ENCODE peak calls at places on chromosomes 4 and X, in four cellular contexts. One of them, this sample, is unnamed.

GRCh38 chr4:9800878-9801277 is 19.4 kb downstream of the DRD5 start:
- DNase-seq in BJ: no peak
- DNase-seq in GM13977: no peak
- DNase-seq in kidney: no peak
- DNase-seq in this sample: no peak

GRCh38 chrX:124033821-124034220 is 72.3 kb downstream of the STAG2 start:
- DNase-seq in BJ: no peak
- DNase-seq in GM13977: no peak
- DNase-seq in kidney: no peak
- DNase-seq in this sample: peak; percentile 3

GRCh38 chr4:139469869-139470268 is 15.9 kb downstream of the RAB33B start:
- DNase-seq in BJ: no peak
- DNase-seq in GM13977: no peak
- DNase-seq in kidney: no peak
- DNase-seq in this sample: no peak

GRCh38 chr4:39502034-39502658 is 25.1 kb downstream of the UGDH start:
- DNase-seq in BJ: peak; percentile 63
- DNase-seq in GM13977: no peak
- DNase-seq in kidney: no peak
- DNase-seq in this sample: no peak

GRCh38 chr4:147741190-147741788 is 9.4 kb downstream of the ARHGAP10 start:
- DNase-seq in BJ: no peak
- DNase-seq in GM13977: no peak
- DNase-seq in kidney: no peak
- DNase-seq in this sample: no peak

GRCh38 chr4:10098770-10099139 is 17.8 kb downstream of the WDR1 start:
- DNase-seq in BJ: no peak
- DNase-seq in GM13977: no peak
- DNase-seq in kidney: no peak
- DNase-seq in this sample: peak; percentile 54

GRCh38 chr4:142408003-142408441 is 438.1 kb downstream of the INPP4B start:
- DNase-seq in BJ: peak; percentile 85
- DNase-seq in GM13977: no peak
- DNase-seq in kidney: no peak
- DNase-seq in this sample: no peak

GRCh38 chr4:98996056-98996941 is 778 bp downstream of the METAP1 start:
- DNase-seq in BJ: no peak
- DNase-seq in GM13977: peak; percentile 28
- DNase-seq in kidney: no peak
- DNase-seq in this sample: peak; percentile 3

GRCh38 chrX:99172958-99173357 is 1237.1 kb downstream of the PCDH19 start:
- DNase-seq in BJ: no peak
- DNase-seq in GM13977: no peak
- DNase-seq in kidney: no peak
- DNase-seq in this sample: no peak

GRCh38 chr4:83629945-83630684 is 94.2 kb downstream of the GPAT3 start:
- DNase-seq in BJ: no peak
- DNase-seq in GM13977: no peak
- DNase-seq in kidney: no peak
- DNase-seq in this sample: peak; percentile 69

GRCh38 chr4:99131378-99131777 is 12.7 kb downstream of the ADH4 start:
- DNase-seq in BJ: no peak
- DNase-seq in GM13977: no peak
- DNase-seq in kidney: no peak
- DNase-seq in this sample: no peak

GRCh38 chr4:8192748-8193738 is 6.0 kb upstream of the SH3TC1 start:
- DNase-seq in BJ: no peak
- DNase-seq in GM13977: peak; percentile 87
- DNase-seq in kidney: no peak
- DNase-seq in this sample: no peak

GRCh38 chr4:24395937-24396336 is 188.4 kb downstream of the DHX15 start:
- DNase-seq in BJ: no peak
- DNase-seq in GM13977: no peak
- DNase-seq in kidney: no peak
- DNase-seq in this sample: no peak

GRCh38 chrX:13719192-13719856 is 15.1 kb downstream of the TRAPPC2 start:
- DNase-seq in BJ: no peak
- DNase-seq in GM13977: no peak
- DNase-seq in kidney: no peak
- DNase-seq in this sample: no peak

GRCh38 chr4:57220172-57220571 is 110.0 kb upstream of the IGFBP7 start:
- DNase-seq in BJ: no peak
- DNase-seq in GM13977: no peak
- DNase-seq in kidney: no peak
- DNase-seq in this sample: no peak

GRCh38 chrX:1894656-1895055 is 279.8 kb downstream of the ASMT start:
- DNase-seq in BJ: no peak
- DNase-seq in GM13977: no peak
- DNase-seq in kidney: no peak
- DNase-seq in this sample: no peak

GRCh38 chrX:41665676-41666075 is 23.1 kb upstream of the GPR34 start:
- DNase-seq in BJ: no peak
- DNase-seq in GM13977: no peak
- DNase-seq in kidney: no peak
- DNase-seq in this sample: no peak

GRCh38 chrX:87517571-87518141 is at the start of gene KLHL4:
- DNase-seq in BJ: no peak
- DNase-seq in GM13977: no peak
- DNase-seq in kidney: no peak
- DNase-seq in this sample: no peak

GRCh38 chrX:136121788-136122187 is 25.5 kb upstream of the FHL1 start:
- DNase-seq in BJ: no peak
- DNase-seq in GM13977: no peak
- DNase-seq in kidney: no peak
- DNase-seq in this sample: no peak

GRCh38 chr4:11625206-11625605 is 196.5 kb upstream of the HS3ST1 start:
- DNase-seq in BJ: no peak
- DNase-seq in GM13977: no peak
- DNase-seq in kidney: peak; percentile 75
- DNase-seq in this sample: no peak

GRCh38 chrX:119676949-119677653 is 15.9 kb downstream of the SEPTIN6 start:
- DNase-seq in BJ: no peak
- DNase-seq in GM13977: no peak
- DNase-seq in kidney: peak; percentile 54
- DNase-seq in this sample: no peak

GRCh38 chrX:34371740-34372139 is 239.6 kb upstream of the FAM47A start:
- DNase-seq in BJ: no peak
- DNase-seq in GM13977: no peak
- DNase-seq in kidney: no peak
- DNase-seq in this sample: no peak

GRCh38 chr4:22532117-22532516 is 16.3 kb upstream of the ADGRA3 start:
- DNase-seq in BJ: no peak
- DNase-seq in GM13977: no peak
- DNase-seq in kidney: no peak
- DNase-seq in this sample: no peak

GRCh38 chrX:110087485-110088356 is 84.8 kb downstream of the TMEM164 start:
- DNase-seq in BJ: peak; percentile 31
- DNase-seq in GM13977: no peak
- DNase-seq in kidney: no peak
- DNase-seq in this sample: peak; percentile 62

GRCh38 chr4:152689615-152690501 is 10.1 kb upstream of the TMEM154 start:
- DNase-seq in BJ: no peak
- DNase-seq in GM13977: no peak
- DNase-seq in kidney: no peak
- DNase-seq in this sample: no peak

GRCh38 chr4:76531597-76531996 is 96.6 kb downstream of the SHROOM3 start:
- DNase-seq in BJ: no peak
- DNase-seq in GM13977: no peak
- DNase-seq in kidney: no peak
- DNase-seq in this sample: no peak

GRCh38 chr4:10346023-10346422 is 111.2 kb downstream of the ZNF518B start:
- DNase-seq in BJ: peak; percentile 4
- DNase-seq in GM13977: no peak
- DNase-seq in kidney: no peak
- DNase-seq in this sample: no peak

GRCh38 chr4:155954118-155954503 is 445 bp upstream of the CTSO start:
- DNase-seq in BJ: no peak
- DNase-seq in GM13977: no peak
- DNase-seq in kidney: peak; percentile 50
- DNase-seq in this sample: no peak

GRCh38 chr4:6333301-6334202 is 63.9 kb downstream of the WFS1 start:
- DNase-seq in BJ: no peak
- DNase-seq in GM13977: peak; percentile 46
- DNase-seq in kidney: no peak
- DNase-seq in this sample: no peak

GRCh38 chr4:1777822-1778641 is 15.1 kb upstream of the FGFR3 start:
- DNase-seq in BJ: peak; percentile 25
- DNase-seq in GM13977: no peak
- DNase-seq in kidney: no peak
- DNase-seq in this sample: no peak

GRCh38 chrX:12332786-12333347 is 194.6 kb downstream of the FRMPD4 start:
- DNase-seq in BJ: no peak
- DNase-seq in GM13977: no peak
- DNase-seq in kidney: no peak
- DNase-seq in this sample: no peak

GRCh38 chrX:7233632-7234406 is 85.9 kb upstream of the PUDP start:
- DNase-seq in BJ: no peak
- DNase-seq in GM13977: no peak
- DNase-seq in kidney: no peak
- DNase-seq in this sample: no peak

GRCh38 chr4:168059251-168059650 is 33.1 kb upstream of the ANXA10 start:
- DNase-seq in BJ: no peak
- DNase-seq in GM13977: no peak
- DNase-seq in kidney: no peak
- DNase-seq in this sample: no peak

GRCh38 chr4:112170451-112170993 is 25.3 kb downstream of the FAM241A start:
- DNase-seq in BJ: peak; percentile 55
- DNase-seq in GM13977: no peak
- DNase-seq in kidney: no peak
- DNase-seq in this sample: peak; percentile 87

GRCh38 chrX:78595901-78596502 is 63.1 kb downstream of the RTL3 start:
- DNase-seq in BJ: no peak
- DNase-seq in GM13977: no peak
- DNase-seq in kidney: no peak
- DNase-seq in this sample: no peak
- TF ChIP-seq CTCF in BJ: peak; percentile 27
- TF ChIP-seq CTCF in GM13977: peak; percentile 21
- TF ChIP-seq CTCF in kidney: no peak
- TF ChIP-seq CTCF in this sample: peak; percentile 26

DNA sequence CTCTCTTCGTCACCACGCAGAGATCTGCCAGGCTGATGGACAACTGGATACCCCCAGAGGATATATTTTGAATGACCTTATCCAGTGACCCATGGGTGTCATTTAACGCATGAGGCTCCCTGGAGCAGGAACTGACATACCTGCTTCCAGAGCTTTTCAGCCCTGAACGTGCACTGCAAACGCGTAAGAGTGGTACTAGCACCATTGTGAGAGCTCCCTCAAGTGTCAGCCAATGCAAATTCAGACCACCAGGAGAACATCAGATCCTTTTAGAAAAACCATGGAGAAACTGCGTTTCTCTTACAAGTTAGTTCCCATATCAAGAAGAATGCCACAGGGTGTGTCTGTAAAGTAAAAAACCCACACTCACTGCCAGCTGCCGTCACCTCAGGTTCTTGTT is 7.3 kb downstream of the TREX2 start:
- DNase-seq in BJ: no peak
- DNase-seq in GM13977: no peak
- DNase-seq in kidney: no peak
- DNase-seq in this sample: peak; percentile 4
- TF ChIP-seq CTCF in BJ: peak; percentile 46
- TF ChIP-seq CTCF in GM13977: peak; percentile 24
- TF ChIP-seq CTCF in kidney: peak; percentile 17
- TF ChIP-seq CTCF in this sample: peak; percentile 24

GRCh38 chrX:83469551-83469950 is 38.5 kb upstream of the POU3F4 start:
- DNase-seq in BJ: no peak
- DNase-seq in GM13977: peak; percentile 31
- DNase-seq in kidney: no peak
- DNase-seq in this sample: no peak
- TF ChIP-seq CTCF in BJ: no peak
- TF ChIP-seq CTCF in GM13977: peak; percentile 60
- TF ChIP-seq CTCF in kidney: peak; percentile 28
- TF ChIP-seq CTCF in this sample: no peak

GRCh38 chr4:20318899-20319291 is 67.2 kb downstream of the SLIT2 start:
- DNase-seq in BJ: no peak
- DNase-seq in GM13977: no peak
- DNase-seq in kidney: no peak
- DNase-seq in this sample: no peak

GRCh38 chr4:20320232-20320631 is 68.5 kb downstream of the SLIT2 start:
- DNase-seq in BJ: no peak
- DNase-seq in GM13977: no peak
- DNase-seq in kidney: no peak
- DNase-seq in this sample: no peak

GRCh38 chr4:20317424-20317985 is 65.8 kb downstream of the SLIT2 start:
- DNase-seq in BJ: no peak
- DNase-seq in GM13977: no peak
- DNase-seq in kidney: no peak
- DNase-seq in this sample: no peak

GRCh38 chr4:20318011-20318898 is 66.5 kb downstream of the SLIT2 start:
- DNase-seq in BJ: no peak
- DNase-seq in GM13977: no peak
- DNase-seq in kidney: no peak
- DNase-seq in this sample: no peak

GRCh38 chr4:20319785-20320184 is 68.1 kb downstream of the SLIT2 start:
- DNase-seq in BJ: no peak
- DNase-seq in GM13977: no peak
- DNase-seq in kidney: no peak
- DNase-seq in this sample: no peak
- TF ChIP-seq CTCF in BJ: no peak
- TF ChIP-seq CTCF in GM13977: no peak
- TF ChIP-seq CTCF in kidney: no peak
- TF ChIP-seq CTCF in this sample: no peak